ENCODE peak calls at places on chromosomes 16 and 17, in four cellular contexts. W, C, M and T are unnamed samples.

GRCh38 chr17:58517378-58517927 is 3.0 kb upstream of the MTMR4 start:
- DNase-seq in W (no peak), C (no peak), M (no peak), T (no peak)

GRCh38 chr17:31739300-31739699 is 119.7 kb downstream of the COPRS start:
- DNase-seq in W (peak), C (no peak), M (no peak), T (no peak)

GRCh38 chr16:3004781-3005284 is 7.9 kb upstream of the CLDN9 start:
- DNase-seq in W (no peak), C (no peak), M (peak), T (peak)

GRCh38 chr17:18356624-18357023 is 6.7 kb downstream of the SHMT1 start:
- DNase-seq in W (peak), C (no peak), M (no peak), T (peak)

GRCh38 chr17:32117399-32117798 is 24.9 kb upstream of the RHOT1 start:
- DNase-seq in W (no peak), C (no peak), M (no peak), T (no peak)

GRCh38 chr16:3059041-3059722 is 6.3 kb upstream of the IL32 start:
- DNase-seq in W (peak), C (peak), M (peak), T (peak)

GRCh38 chr17:58667934-58668597 is 23.8 kb downstream of the TEX14 start:
- DNase-seq in W (peak), C (no peak), M (no peak), T (no peak)

GRCh38 chr17:1068356-1068755 is 71.4 kb downstream of the TIMM22 start:
- DNase-seq in W (no peak), C (no peak), M (no peak), T (no peak)

GRCh38 chr16:84183911-84184310 is 2.9 kb downstream of the TAF1C start:
- DNase-seq in W (no peak), C (no peak), M (no peak), T (no peak)

GRCh38 chr16:46427340-46428107 is 193.7 kb downstream of the SHCBP1 start:
- DNase-seq in W (no peak), C (no peak), M (no peak), T (no peak)

GRCh38 chr16:84821728-84822676 is 2.2 kb downstream of the CRISPLD2 start:
- DNase-seq in W (no peak), C (no peak), M (no peak), T (no peak)

GRCh38 chr17:48153711-48154642 is 46.4 kb downstream of the SNX11 start:
- DNase-seq in W (peak), C (no peak), M (peak), T (peak)

GRCh38 chr16:84374160-84374489 is 5.8 kb downstream of the ATP2C2 start:
- DNase-seq in W (no peak), C (no peak), M (no peak), T (no peak)

GRCh38 chr17:17539591-17539990 is 43.4 kb upstream of the RASD1 start:
- DNase-seq in W (no peak), C (no peak), M (no peak), T (no peak)

GRCh38 chr16:22660441-22661160 is 149.9 kb downstream of the NPIPB5 start:
- DNase-seq in W (no peak), C (no peak), M (no peak), T (peak)

GRCh38 chr16:253833-254232 is 19.2 kb downstream of the FAM234A start:
- DNase-seq in W (no peak), C (no peak), M (no peak), T (no peak)

GRCh38 chr17:7380855-7381683 is at the start of gene TNK1:
- DNase-seq in W (no peak), C (no peak), M (peak), T (no peak)

GRCh38 chr17:78428842-78429617 is 50.6 kb downstream of the PGS1 start:
- DNase-seq in W (no peak), C (no peak), M (no peak), T (no peak)

GRCh38 chr16:23999663-24000062 is 163.9 kb downstream of the PRKCB start:
- DNase-seq in W (no peak), C (no peak), M (no peak), T (no peak)

GRCh38 chr16:2008631-2009301 is 855 bp downstream of the ZNF598 start:
- DNase-seq in W (peak), C (no peak), M (no peak), T (peak)

GRCh38 chr17:45038771-45039634 is 12.4 kb downstream of the DCAKD start:
- DNase-seq in W (no peak), C (no peak), M (no peak), T (no peak)

GRCh38 chr16:13883266-13883665 is 36.7 kb upstream of the ERCC4 start:
- DNase-seq in W (no peak), C (no peak), M (no peak), T (no peak)

GRCh38 chr17:59257101-59257500 is 36.8 kb downstream of the GDPD1 start:
- DNase-seq in W (no peak), C (no peak), M (no peak), T (no peak)

GRCh38 chr17:47720754-47721533 is 12.1 kb upstream of the TBX21 start:
- DNase-seq in W (no peak), C (peak), M (peak), T (peak)

GRCh38 chr16:2701713-2702437 is 18.1 kb downstream of the PRSS27 start:
- DNase-seq in W (no peak), C (no peak), M (no peak), T (no peak)